ENCODE peak calls at places on chromosomes 6 and 20, in five cellular contexts. K is CD8-positive, alpha-beta T cell; U is kidney; R is upper lobe of left lung; I is body of pancreas. T is an unnamed sample. For H3K4me1, the result is how much of the 10 kb centered on the place peaks cover.

GRCh38 chr6:70219943-70220613 is 82.8 kb downstream of the COL9A1 start:
- DNase-seq in K (no peak), U (no peak), R (no peak), I (no peak), T (no peak)

GRCh38 chr6:11094411-11094851 is 797 bp downstream of the SMIM13 start:
- DNase-seq in K (peak), U (peak), R (no peak), I (peak), T (no peak)

GRCh38 chr6:146902846-146903245 is 301.4 kb upstream of the STXBP5 start:
- DNase-seq in K (no peak), U (no peak), R (no peak), I (no peak), T (no peak)

GRCh38 chr6:71091946-71092345 is 135.1 kb upstream of the B3GAT2 start:
- DNase-seq in K (no peak), U (no peak), R (no peak), I (no peak), T (no peak)

GRCh38 chr6:79430913-79431312 is 106.3 kb downstream of the LCA5 start:
- DNase-seq in K (no peak), U (no peak), R (peak), I (no peak), T (no peak)

GRCh38 chr20:7897965-7898364 is 42.3 kb downstream of the HAO1 start:
- DNase-seq in K (no peak), U (no peak), R (no peak), I (no peak), T (no peak)

GRCh38 chr6:160455484-160456213 is 107.5 kb downstream of the SLC22A3 start:
- DNase-seq in K (peak), U (peak), R (no peak), I (peak), T (peak)

GRCh38 chr6:144702781-144703180 is 417.6 kb downstream of the UTRN start:
- DNase-seq in K (no peak), U (no peak), R (no peak), I (no peak), T (no peak)

GRCh38 chr6:33091957-33092356 is 16.2 kb downstream of the HLA-DPB1 start:
- DNase-seq in K (peak), U (no peak), R (no peak), I (peak), T (no peak)

GRCh38 chr6:90080876-90081464 is 186.7 kb downstream of the GJA10 start:
- DNase-seq in K (peak), U (no peak), R (no peak), I (no peak), T (no peak)

GRCh38 chr6:128397996-128398395 is 122.4 kb downstream of the PTPRK start:
- DNase-seq in K (no peak), U (no peak), R (no peak), I (no peak), T (no peak)

GRCh38 chr6:129102741-129103140 is 219.8 kb downstream of the LAMA2 start:
- DNase-seq in K (no peak), U (no peak), R (no peak), I (peak), T (no peak)

GRCh38 chr6:85422996-85423395 is 26.9 kb upstream of the NT5E start:
- DNase-seq in K (no peak), U (no peak), R (no peak), I (no peak), T (no peak)

GRCh38 chr20:61514018-61514755 is 262.1 kb downstream of the CDH4 start:
- DNase-seq in K (no peak), U (no peak), R (no peak), I (no peak), T (no peak)

GRCh38 chr6:149600508-149600907 is 34.3 kb downstream of the GINM1 start:
- DNase-seq in K (no peak), U (no peak), R (no peak), I (no peak), T (no peak)

GRCh38 chr6:111124406-111124805 is 37.1 kb downstream of the SLC16A10 start:
- DNase-seq in K (no peak), U (no peak), R (no peak), I (no peak), T (no peak)

GRCh38 chr20:56636701-56637100 is 7.6 kb downstream of the TFAP2C start:
- DNase-seq in K (no peak), U (no peak), R (no peak), I (no peak), T (peak)

GRCh38 chr6:134003542-134003951 is 48.9 kb downstream of the SLC2A12 start:
- DNase-seq in K (no peak), U (no peak), R (no peak), I (no peak), T (no peak)

GRCh38 chr6:163722293-163722692 is 307.8 kb downstream of the QKI start:
- DNase-seq in K (no peak), U (no peak), R (no peak), I (no peak), T (no peak)

GRCh38 chr6:56652231-56652630 is 9.5 kb upstream of the DST start:
- DNase-seq in K (no peak), U (no peak), R (no peak), I (no peak), T (peak)

GRCh38 chr20:43959079-43959919 is 44.6 kb downstream of the TOX2 start:
- DNase-seq in K (peak), U (no peak), R (no peak), I (peak), T (peak)

GRCh38 chr6:125558451-125558850 is 191.0 kb upstream of the HEY2 start:
- DNase-seq in K (no peak), U (no peak), R (peak), I (no peak), T (no peak)

GRCh38 chr6:116011520-116011919 is 49.2 kb downstream of the FRK start:
- DNase-seq in K (no peak), U (no peak), R (no peak), I (no peak), T (peak)

GRCh38 chr6:133568970-133569889 is 319.7 kb upstream of the TCF21 start:
- DNase-seq in K (peak), U (no peak), R (no peak), I (peak), T (peak)

GRCh38 chr6:63347599-63347998 is 27.8 kb upstream of the LGSN start:
- DNase-seq in K (no peak), U (no peak), R (no peak), I (no peak), T (peak)

GRCh38 chr6:72746276-72746675 is 124.4 kb downstream of the KCNQ5 start:
- DNase-seq in K (no peak), U (no peak), R (no peak), I (no peak), T (peak)

GRCh38 chr6:52164319-52165094 is 21.7 kb upstream of the IL17A start:
- DNase-seq in K (no peak), U (no peak), R (no peak), I (no peak), T (no peak)

GRCh38 chr6:108952776-108953486 is 104.7 kb downstream of the ARMC2 start:
- DNase-seq in K (no peak), U (no peak), R (peak), I (no peak), T (no peak)

GRCh38 chr6:133648576-133648975 is 240.3 kb upstream of the TCF21 start:
- DNase-seq in K (no peak), U (no peak), R (no peak), I (no peak), T (no peak)

GRCh38 chr6:170228581-170229310 is 62.1 kb downstream of the DLL1 start:
- DNase-seq in K (no peak), U (peak), R (peak), I (no peak), T (no peak)

GRCh38 chr6:137728386-137729349 is 138.4 kb upstream of the TNFAIP3 start:
- DNase-seq in K (no peak), U (no peak), R (no peak), I (peak), T (peak)

GRCh38 chr20:24695529-24696225 is 226.2 kb downstream of the SYNDIG1 start:
- DNase-seq in K (no peak), U (no peak), R (no peak), I (no peak), T (peak)

GRCh38 chr6:16514249-16514648 is 247.0 kb downstream of the ATXN1 start:
- DNase-seq in K (peak), U (no peak), R (no peak), I (peak), T (peak)

GRCh38 chr6:45327956-45328522 is at the start of gene RUNX2:
- DNase-seq in K (no peak), U (no peak), R (no peak), I (no peak), T (peak)

GRCh38 chr6:25886066-25886465 is 12.0 kb upstream of the SLC17A3 start:
- DNase-seq in K (no peak), U (no peak), R (no peak), I (no peak), T (no peak)

GRCh38 chr6:96522469-96523009 is 933 bp downstream of the UFL1 start:
- DNase-seq in K (no peak), U (no peak), R (no peak), I (no peak), T (no peak)

GRCh38 chr6:119683022-119683421 is 333.5 kb upstream of the MAN1A1 start:
- DNase-seq in K (no peak), U (no peak), R (no peak), I (no peak), T (peak)

GRCh38 chr6:49384913-49385312 is 78.1 kb downstream of the MMUT start:
- DNase-seq in K (no peak), U (no peak), R (no peak), I (no peak), T (no peak)

GRCh38 chr6:84897874-84898635 is 133.7 kb upstream of the TBX18 start:
- DNase-seq in K (no peak), U (no peak), R (no peak), I (no peak), T (peak)

GRCh38 chr20:25668446-25668845 is 28.2 kb downstream of the ZNF337 start:
- DNase-seq in K (no peak), U (no peak), R (no peak), I (no peak), T (no peak)

DNA sequence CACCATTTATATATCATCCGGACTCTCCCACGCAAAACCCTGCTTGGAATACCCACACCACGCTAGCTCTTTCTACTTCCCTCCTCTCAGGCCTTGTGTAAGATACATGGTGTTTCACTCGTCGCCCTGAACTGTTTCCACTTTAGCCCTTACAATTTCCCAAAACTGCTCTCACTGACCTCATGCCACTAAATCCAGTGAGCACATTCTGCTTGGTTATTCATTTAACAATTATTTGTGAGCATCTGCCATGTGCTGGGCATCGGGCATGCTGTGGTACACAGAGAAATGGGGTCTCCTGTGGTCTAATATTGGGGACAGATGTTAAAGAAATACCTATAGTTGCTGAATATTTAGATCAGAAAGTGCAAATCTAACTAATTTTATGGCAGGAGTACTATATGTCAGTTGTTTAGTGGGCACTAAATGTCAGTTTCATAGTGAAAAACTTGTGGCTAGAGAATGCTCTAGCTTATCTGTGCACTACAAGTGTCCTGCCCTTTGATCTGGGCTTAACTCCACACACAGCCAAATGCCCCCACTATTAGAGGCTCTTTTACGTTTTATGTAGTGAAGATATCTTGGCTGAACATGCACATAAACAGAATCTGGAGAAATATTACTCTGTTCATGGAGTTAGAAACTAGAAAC is 41.0 kb downstream of the PLEKHG1 start:
- DNase-seq in K (no peak), U (no peak), R (no peak), I (no peak), T (no peak)
- H3K27ac ChIP-seq in K (no peak), U (no peak), R (no peak), I (no peak), T (no peak)

DNA sequence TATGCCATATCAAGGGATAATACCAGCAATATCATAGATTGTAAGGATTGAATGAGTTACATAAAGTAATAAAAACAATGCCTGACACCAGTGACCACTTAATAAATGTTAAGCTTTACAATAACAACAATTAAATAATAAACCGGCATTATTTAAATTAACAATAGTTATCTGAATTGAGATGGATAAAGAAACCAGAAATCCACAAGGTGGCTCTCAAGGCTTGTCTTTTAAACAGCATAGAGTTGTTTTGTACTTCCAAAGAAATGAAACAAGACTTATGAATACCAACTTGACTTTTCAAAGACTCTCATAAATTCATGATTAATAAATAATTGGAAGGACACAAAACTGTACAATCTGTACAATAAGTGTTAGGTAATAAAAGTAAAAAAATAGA is 203.1 kb downstream of the ASCC3 start:
- DNase-seq in K (no peak), U (no peak), R (no peak), I (no peak), T (no peak)
- TF ChIP-seq CTCF in K (no peak), U (no peak), R (no peak), I (no peak), T (peak)

GRCh38 chr20:36593347-36593746 is 12.2 kb upstream of the RAB5IF start:
- DNase-seq in K (no peak), U (no peak), R (no peak), I (no peak), T (no peak)
- H3K4me1 ChIP-seq in K (under half), U (under half), R (under half), I (under half), T (under half)

GRCh38 chr6:28839443-28840120 is 84.2 kb downstream of the TRIM27 start:
- DNase-seq in K (no peak), U (no peak), R (no peak), I (no peak), T (no peak)

GRCh38 chr6:28838289-28838633 is 85.5 kb downstream of the TRIM27 start:
- DNase-seq in K (peak), U (no peak), R (no peak), I (peak), T (no peak)

GRCh38 chr6:28841290-28841689 is 82.5 kb downstream of the TRIM27 start:
- DNase-seq in K (no peak), U (no peak), R (no peak), I (no peak), T (no peak)

DNA sequence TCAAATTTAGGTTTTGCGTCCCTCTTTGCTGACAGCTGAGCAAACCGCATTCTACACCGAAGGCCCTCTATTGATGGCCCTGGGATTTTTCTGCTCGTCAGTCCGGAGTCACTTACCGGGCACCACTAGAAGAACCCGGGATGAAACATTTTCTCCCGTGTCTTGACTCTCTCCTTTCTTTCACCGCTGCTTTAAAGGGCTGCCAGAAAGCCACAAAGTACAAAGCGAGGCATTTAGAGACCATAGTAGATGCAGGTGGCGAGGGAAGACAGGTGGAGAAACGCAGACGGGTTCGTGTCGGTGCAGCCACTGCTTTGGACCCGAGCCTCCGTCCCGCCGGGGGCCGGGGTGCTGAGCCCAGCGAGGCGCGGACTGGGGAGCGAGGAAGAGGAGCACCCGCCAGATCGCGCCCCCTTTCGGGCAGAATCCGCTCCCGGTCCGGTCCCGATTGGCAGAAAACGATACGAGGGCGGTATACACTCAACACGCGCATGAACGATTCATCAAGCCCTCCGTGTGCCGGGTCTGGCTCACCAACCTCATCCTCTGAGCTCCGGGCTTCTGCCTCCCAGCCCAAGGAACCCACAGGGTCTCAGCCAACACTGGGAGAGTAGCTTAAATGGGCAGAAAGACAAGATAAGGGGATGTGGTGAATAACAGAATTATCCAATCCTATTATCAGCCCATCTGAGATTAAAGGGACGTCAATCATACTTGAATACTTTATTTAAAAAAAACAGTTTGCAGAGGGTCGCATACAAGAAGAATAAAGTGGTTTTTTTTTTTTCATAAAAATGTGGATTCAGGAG is 84.9 kb downstream of the TRIM27 start:
- DNase-seq in K (peak), U (peak), R (peak), I (peak), T (peak)
- H3K27ac ChIP-seq in K (peak), U (peak), R (peak), I (peak), T (no peak)

GRCh38 chr6:29694637-29695036 is 13.7 kb upstream of the ZFP57 start:
- DNase-seq in K (no peak), U (no peak), R (no peak), I (no peak), T (no peak)

DNA sequence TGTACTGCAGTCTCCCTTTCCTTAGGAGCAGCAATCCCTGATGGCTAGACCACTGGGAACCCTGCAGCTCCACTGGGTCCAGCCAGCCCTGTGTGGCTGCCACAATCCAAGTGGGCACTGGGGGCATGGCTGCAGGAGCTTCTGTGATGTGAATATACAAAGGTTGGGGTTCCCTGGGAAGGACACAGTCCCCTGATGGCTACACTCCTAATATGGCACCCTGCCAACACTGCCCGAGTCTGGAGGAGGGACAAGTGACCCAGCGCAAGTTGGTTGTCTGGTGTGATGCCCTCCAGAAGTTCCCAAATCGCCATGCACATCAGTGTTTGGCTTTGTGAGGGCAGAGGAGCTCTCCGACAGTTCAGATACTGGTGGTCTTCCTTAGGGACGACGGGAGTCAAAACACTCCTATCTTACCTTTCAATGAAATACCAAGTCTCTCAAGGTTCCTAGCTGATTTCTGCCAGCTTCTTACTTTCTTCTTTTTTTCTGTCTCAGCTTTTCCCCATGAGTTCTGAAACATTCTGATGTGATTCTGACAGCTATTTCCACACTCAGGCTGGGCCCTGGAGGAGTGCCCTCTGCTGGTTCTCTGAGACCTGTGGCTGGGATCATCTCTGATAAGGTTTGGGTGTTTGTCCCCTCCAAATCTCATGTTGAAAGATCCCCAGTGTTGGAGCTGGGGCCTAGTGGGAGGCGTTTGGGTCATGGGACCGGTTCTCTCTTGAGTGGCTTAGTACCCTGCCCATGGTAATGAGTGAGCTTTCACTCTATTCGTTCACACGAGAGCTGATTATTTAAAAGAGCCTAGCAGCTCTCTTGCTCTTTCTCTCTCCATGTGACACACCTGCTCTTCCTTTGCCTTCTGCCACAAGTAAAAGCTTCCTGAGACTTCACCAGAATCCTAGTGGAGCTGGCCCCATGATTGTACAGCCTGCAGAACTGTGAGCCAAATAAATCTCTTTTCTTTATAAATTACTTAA is 15.5 kb upstream of the ZFP57 start:
- DNase-seq in K (no peak), U (no peak), R (no peak), I (no peak), T (no peak)
- TF ChIP-seq CTCF in K (peak), U (peak), R (no peak), I (peak), T (peak)

DNA sequence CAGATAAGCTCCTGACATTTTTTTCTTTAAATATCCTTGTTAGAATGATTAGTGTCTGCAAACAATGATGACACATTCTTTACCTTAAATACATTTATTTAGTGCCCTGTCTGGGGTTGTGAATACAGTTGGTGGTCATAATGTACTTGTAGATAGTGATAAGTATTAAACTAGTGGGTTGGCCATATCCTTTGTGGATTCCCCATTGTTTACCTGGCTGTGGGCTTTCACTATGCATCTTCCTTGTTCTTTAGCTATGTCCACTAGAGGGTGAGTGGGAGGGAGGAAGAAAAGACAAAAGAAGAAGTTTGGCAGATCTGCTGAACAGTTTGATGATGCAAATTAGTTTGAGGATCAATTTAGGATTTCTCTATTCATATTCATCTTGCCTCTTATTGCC is 15.7 kb downstream of the HS3ST5 start:
- DNase-seq in K (no peak), U (no peak), R (no peak), I (no peak), T (no peak)
- H3K4me1 ChIP-seq in K (under half), U (under half), R (under half), I (under half), T (under half)